ENCODE peak calls at places on chromosomes 6 and 20, in ten cellular contexts. Z is AG09319; U is stimulated activated CD4-positive, alpha-beta T cell treated with anti-CD3 and anti-CD28 coated beads, TNF-alpha, amount 100 ng/mL, for 24 hours; D is HFFc6; A is T47D; Y is myocyte; S is choroid plexus epithelial cell; C is osteocyte; X is IMR-90; K is T-helper 2 cell. T is an unnamed sample.

GRCh38 chr20:56988446-56988845 is 278.0 kb downstream of the BMP7 start:
- DNase-seq in U (no peak), X (no peak), C (no peak), Z (no peak), S (peak; percentile 54), Y (no peak), A (no peak), K (no peak), D (no peak), T (no peak)

GRCh38 chr6:155154158-155154830 is 109.5 kb upstream of the CLDN20 start:
- DNase-seq in Y (peak; percentile 41), D (peak; percentile 94), A (peak; percentile 80), K (no peak), X (peak; percentile 96), Z (no peak), S (peak; percentile 91), C (no peak), U (no peak), T (peak; percentile 76)

GRCh38 chr6:167141667-167142432 is 15.9 kb downstream of the GPR31 start:
- DNase-seq in A (peak; percentile 69), K (peak; percentile 34), X (no peak), Y (peak; percentile 4), D (no peak), U (peak; percentile 47), C (no peak), S (peak; percentile 44), Z (no peak), T (no peak)

GRCh38 chr20:39479196-39479810 is 517.2 kb downstream of the DHX35 start:
- DNase-seq in K (no peak), X (no peak), S (no peak), A (no peak), Z (no peak), Y (no peak), C (no peak), U (no peak), D (no peak), T (no peak)

GRCh38 chr6:54801669-54802068 is 44.9 kb upstream of the FAM83B start:
- DNase-seq in S (peak; percentile 73), C (no peak), K (no peak), X (peak; percentile 93), Z (peak; percentile 34), D (peak; percentile 60), Y (peak; percentile 38), A (no peak), U (no peak), T (peak; percentile 49)

GRCh38 chr6:116410945-116411623 is 40.3 kb downstream of the DSE start:
- DNase-seq in X (peak; percentile 74), S (peak; percentile 82), C (no peak), A (no peak), Z (no peak), U (no peak), Y (peak; percentile 80), D (peak; percentile 50), K (no peak), T (peak; percentile 22)

GRCh38 chr20:63234693-63235398 is 859 bp upstream of the BIRC7 start:
- DNase-seq in A (peak; percentile 91), U (peak; percentile 20), Z (no peak), S (no peak), K (no peak), D (no peak), Y (no peak), X (no peak), C (no peak), T (no peak)

GRCh38 chr20:45970646-45971424 is 1.2 kb downstream of the ZNF335 start:
- DNase-seq in K (no peak), Z (no peak), D (peak; percentile 11), C (no peak), S (peak; percentile 48), Y (peak; percentile 20), U (no peak), X (peak; percentile 19), A (no peak), T (peak; percentile 59)

GRCh38 chr6:116444092-116444491 is 17.1 kb upstream of the CALHM6 start:
- DNase-seq in A (peak; percentile 44), Z (no peak), U (no peak), S (peak; percentile 78), C (no peak), D (peak; percentile 29), X (peak; percentile 51), Y (no peak), K (no peak), T (peak; percentile 47)

GRCh38 chr6:137005073-137005472 is 39.7 kb downstream of the IL20RA start:
- DNase-seq in S (no peak), D (no peak), A (no peak), X (no peak), Y (no peak), K (no peak), Z (no peak), C (no peak), U (no peak), T (no peak)

GRCh38 chr6:138467901-138468300 is 31.4 kb downstream of the NHSL1 start:
- DNase-seq in A (no peak), Z (no peak), U (no peak), D (peak; percentile 17), S (no peak), C (no peak), K (no peak), Y (no peak), X (peak; percentile 38), T (no peak)

GRCh38 chr6:46691052-46691451 is 3.4 kb downstream of the TDRD6 start:
- DNase-seq in S (no peak), Z (no peak), C (no peak), K (no peak), X (no peak), Y (no peak), A (no peak), D (no peak), U (no peak), T (no peak)

GRCh38 chr20:37643400-37643799 is 50.4 kb upstream of the CTNNBL1 start:
- DNase-seq in S (no peak), C (no peak), Y (no peak), X (no peak), Z (no peak), K (no peak), A (no peak), D (no peak), U (no peak), T (no peak)

GRCh38 chr20:59640267-59640666 is 35.9 kb downstream of the PHACTR3 start:
- DNase-seq in K (no peak), A (no peak), X (no peak), D (no peak), Y (no peak), Z (no peak), C (peak; percentile 36), S (no peak), U (no peak), T (no peak)

GRCh38 chr6:134352786-134353480 is 35.0 kb upstream of the SGK1 start:
- DNase-seq in D (peak; percentile 73), U (peak; percentile 9), C (no peak), X (peak; percentile 93), Y (peak; percentile 61), K (no peak), S (peak; percentile 80), A (no peak), Z (no peak), T (peak; percentile 61)

GRCh38 chr6:129432738-129433137 is 277.2 kb downstream of the ARHGAP18 start:
- DNase-seq in K (no peak), C (no peak), D (no peak), A (peak; percentile 19), X (peak; percentile 31), U (no peak), Z (no peak), Y (no peak), S (peak; percentile 23), T (no peak)

GRCh38 chr20:36167826-36168634 is 13.5 kb downstream of the EPB41L1 start:
- DNase-seq in S (peak; percentile 59), U (no peak), Y (peak; percentile 53), K (no peak), D (peak; percentile 85), Z (no peak), X (peak; percentile 84), A (no peak), C (no peak), T (peak; percentile 81)

GRCh38 chr20:47607208-47607613 is 105.5 kb downstream of the NCOA3 start:
- DNase-seq in X (peak; percentile 56), A (no peak), Z (no peak), C (no peak), Y (no peak), U (no peak), S (peak; percentile 60), D (peak; percentile 40), K (no peak), T (peak; percentile 47)

GRCh38 chr6:138521800-138522199 is 22.5 kb upstream of the NHSL1 start:
- DNase-seq in K (no peak), S (no peak), Z (no peak), A (no peak), D (no peak), C (no peak), X (no peak), Y (no peak), U (no peak), T (no peak)

GRCh38 chr6:56021943-56022342 is 146.6 kb upstream of the BMP5 start:
- DNase-seq in X (no peak), K (no peak), U (no peak), A (peak; percentile 43), D (no peak), C (no peak), Z (no peak), Y (no peak), S (no peak), T (no peak)

GRCh38 chr6:9711313-9711712 is 703.6 kb downstream of the TFAP2A start:
- DNase-seq in U (no peak), K (no peak), D (no peak), S (peak; percentile 2), A (no peak), Y (no peak), X (no peak), C (no peak), Z (no peak), T (no peak)

GRCh38 chr6:70180904-70181599 is 121.8 kb downstream of the COL9A1 start:
- DNase-seq in U (no peak), C (no peak), D (no peak), A (no peak), Y (no peak), X (no peak), K (no peak), Z (no peak), S (no peak), T (no peak)

GRCh38 chr6:137883400-137883888 is 16.4 kb downstream of the TNFAIP3 start:
- DNase-seq in Y (no peak), X (peak; percentile 40), S (peak; percentile 68), K (peak; percentile 38), C (no peak), D (no peak), U (no peak), A (no peak), Z (no peak), T (no peak)

GRCh38 chr6:90463359-90463758 is 123.5 kb downstream of the MAP3K7 start:
- DNase-seq in A (no peak), D (no peak), S (no peak), Z (no peak), X (no peak), U (no peak), K (peak; percentile 13), Y (no peak), C (no peak), T (no peak)

GRCh38 chr6:52921743-52922142 is 12.2 kb upstream of the GSTA3 start:
- DNase-seq in S (no peak), X (no peak), C (no peak), D (no peak), U (no peak), K (no peak), A (no peak), Y (no peak), Z (no peak), T (no peak)

GRCh38 chr20:10339609-10340008 is 94.4 kb downstream of the MKKS start:
- DNase-seq in D (no peak), C (no peak), Z (no peak), K (no peak), A (no peak), Y (no peak), X (no peak), S (no peak), U (no peak), T (no peak)

GRCh38 chr6:105824732-105825131 is 261.4 kb upstream of the PRDM1 start:
- DNase-seq in C (no peak), D (peak; percentile 65), Z (no peak), U (no peak), K (no peak), A (no peak), Y (no peak), S (peak; percentile 47), X (peak; percentile 81), T (peak; percentile 27)

GRCh38 chr6:116363759-116364158 is 7.0 kb upstream of the DSE start:
- DNase-seq in Y (peak; percentile 37), D (peak; percentile 19), Z (no peak), U (no peak), X (peak; percentile 38), A (no peak), C (no peak), K (no peak), S (peak; percentile 63), T (peak; percentile 46)